ENCODE peak calls at places on chromosomes 5 and 9, in four cellular contexts. L, P, I and D are unnamed samples.

GRCh38 chr5:176700239-176700847 is 53.1 kb downstream of the TSPAN17 start:
- DNase-seq in L (no peak), P (peak; percentile 84), I (no peak), D (peak; percentile 51)

GRCh38 chr5:22649076-22649475 is 204.1 kb downstream of the CDH12 start:
- DNase-seq in L (no peak), P (no peak), I (no peak), D (no peak)

GRCh38 chr5:158435161-158435616 is 576.2 kb upstream of the CLINT1 start:
- DNase-seq in L (no peak), P (no peak), I (no peak), D (no peak)

GRCh38 chr5:102865510-102866314 is 110.6 kb downstream of the PAM start:
- DNase-seq in L (peak; percentile 71), P (peak; percentile 90), I (peak; percentile 1), D (peak; percentile 95)

GRCh38 chr5:10691826-10692785 is 68.9 kb downstream of the DAP start:
- DNase-seq in L (no peak), P (no peak), I (no peak), D (peak; percentile 43)

GRCh38 chr9:71685394-71685793 is 82.9 kb downstream of the CEMIP2 start:
- DNase-seq in L (no peak), P (no peak), I (no peak), D (no peak)

GRCh38 chr9:6944093-6944551 is 186.3 kb downstream of the KDM4C start:
- DNase-seq in L (peak; percentile 45), P (no peak), I (no peak), D (no peak)

GRCh38 chr5:41686191-41686590 is 175.8 kb upstream of the PLCXD3 start:
- DNase-seq in L (no peak), P (no peak), I (no peak), D (no peak)

GRCh38 chr9:130870491-130871381 is 25.9 kb downstream of the QRFP start:
- DNase-seq in L (no peak), P (no peak), I (no peak), D (no peak)

GRCh38 chr9:134316444-134317160 is 9.7 kb upstream of the RXRA start:
- DNase-seq in L (no peak), P (no peak), I (no peak), D (no peak)

GRCh38 chr9:92527832-92528536 is 7.8 kb downstream of the ECM2 start:
- DNase-seq in L (no peak), P (no peak), I (no peak), D (no peak)

GRCh38 chr9:34016149-34016548 is 32.5 kb downstream of the UBAP2 start:
- DNase-seq in L (no peak), P (no peak), I (no peak), D (no peak)

GRCh38 chr9:90868555-90868954 is 66.9 kb downstream of the SYK start:
- DNase-seq in L (no peak), P (no peak), I (no peak), D (no peak)

GRCh38 chr9:126983767-126984166 is 69.2 kb downstream of the RALGPS1 start:
- DNase-seq in L (no peak), P (no peak), I (no peak), D (no peak)

GRCh38 chr5:115607935-115608334 is 5.7 kb upstream of the TICAM2 start:
- DNase-seq in L (no peak), P (no peak), I (no peak), D (no peak)

GRCh38 chr9:92590386-92590785 is 54.6 kb upstream of the ECM2 start:
- DNase-seq in L (no peak), P (no peak), I (no peak), D (no peak)

GRCh38 chr5:176133289-176133870 is 104.8 kb upstream of the SIMC1 start:
- DNase-seq in L (no peak), P (peak; percentile 80), I (no peak), D (peak; percentile 30)